ENCODE peak calls at places on chromosomes 12 and 14, in four cellular contexts. W is Peyer's patch, P is PC-9, G is iPS-NIHi11. Q is an unnamed sample.

GRCh38 chr14:36579001-36579555 is 3.3 kb downstream of the NKX2-8 start:
- DNase-seq in W (no peak), P (no peak), G (no peak), Q (no peak)

GRCh38 chr14:98210045-98210678 is 1061.8 kb downstream of the BCL11B start:
- DNase-seq in W (no peak), P (no peak), G (peak), Q (no peak)

GRCh38 chr14:93965287-93965821 is 11.0 kb downstream of the ASB2 start:
- DNase-seq in P (no peak), G (no peak), W (no peak), Q (no peak)

GRCh38 chr14:44942436-44942835 is 19.3 kb downstream of the KLHL28 start:
- DNase-seq in G (no peak), P (no peak), W (no peak), Q (no peak)

GRCh38 chr12:51798507-51798906 is 50.0 kb downstream of the FIGNL2 start:
- DNase-seq in P (no peak), G (no peak), W (no peak), Q (no peak)

GRCh38 chr14:67665886-67666285 is 8.5 kb downstream of the VTI1B start:
- DNase-seq in W (no peak), G (no peak), P (no peak), Q (no peak)

GRCh38 chr12:111311011-111311410 is 57.9 kb downstream of the PHETA1 start:
- DNase-seq in P (no peak), W (no peak), G (no peak), Q (no peak)

GRCh38 chr12:89280833-89281533 is 71.3 kb downstream of the DUSP6 start:
- DNase-seq in W (no peak), G (no peak), P (no peak), Q (no peak)

GRCh38 chr14:70289138-70289537 is 70.3 kb downstream of the COX16 start:
- DNase-seq in G (no peak), P (no peak), W (no peak), Q (no peak)

GRCh38 chr14:73815849-73816816 is 35.5 kb upstream of the PTGR2 start:
- DNase-seq in P (no peak), W (peak), G (no peak), Q (no peak)

GRCh38 chr12:121719926-121720414 is 7.4 kb downstream of the TMEM120B start:
- DNase-seq in W (no peak), G (no peak), P (no peak), Q (no peak)

GRCh38 chr12:54879132-54879531 is 24.8 kb downstream of the MUCL1 start:
- DNase-seq in P (no peak), G (no peak), W (no peak), Q (no peak)

GRCh38 chr14:94056579-94057308 is 24.3 kb downstream of the DDX24 start:
- DNase-seq in W (no peak), P (no peak), G (no peak), Q (no peak)

GRCh38 chr14:52871606-52872005 is 79.2 kb downstream of the FERMT2 start:
- DNase-seq in G (no peak), P (no peak), W (no peak), Q (no peak)

GRCh38 chr14:83163016-83163415 is 1629.4 kb upstream of the SEL1L start:
- DNase-seq in W (no peak), P (no peak), G (no peak), Q (no peak)

GRCh38 chr12:24751181-24751580 is 197.7 kb downstream of the BCAT1 start:
- DNase-seq in P (no peak), W (no peak), G (no peak), Q (no peak)

GRCh38 chr14:101224356-101225115 is 321.0 kb upstream of the RTL1 start:
- DNase-seq in P (no peak), G (no peak), W (no peak), Q (no peak)

GRCh38 chr14:94349276-94349675 is 26.1 kb upstream of the SERPINA6 start:
- DNase-seq in W (no peak), G (no peak), P (no peak), Q (no peak)

GRCh38 chr12:89597210-89597609 is 71.4 kb upstream of the POC1B start:
- DNase-seq in G (no peak), P (no peak), W (no peak), Q (no peak)

GRCh38 chr12:112979281-112979680 is 962 bp downstream of the OAS2 start:
- DNase-seq in P (no peak), W (peak), G (no peak), Q (no peak)

GRCh38 chr12:2053675-2054070 is 886 bp downstream of the CACNA1C start:
- DNase-seq in P (no peak), W (no peak), G (peak), Q (no peak)

Q was measured in NT2/D1.